ENCODE peak calls at places on chromosomes 3 and 15, in six cellular contexts. H is sigmoid colon, E is breast epithelium, W is HepG2, L is prostate gland, D is Panc1. Z is an unnamed sample. For H3K4me1, the result is how much of the 10 kb centered on the place peaks cover.

GRCh38 chr3:9020396-9020795 is 57.1 kb upstream of the RAD18 start:
- DNase-seq in H (no peak), E (no peak), D (no peak), W (no peak), L (no peak), Z (no peak)

GRCh38 chr3:172918568-172919296 is 168.2 kb downstream of the ECT2 start:
- DNase-seq in L (no peak), D (no peak), W (no peak), H (no peak), E (no peak), Z (no peak)

GRCh38 chr15:51758645-51759044 is 7.2 kb downstream of the TMOD2 start:
- DNase-seq in D (no peak), W (no peak), H (peak), E (no peak), L (no peak), Z (no peak)

GRCh38 chr15:78422571-78423340 is 15.3 kb upstream of the IREB2 start:
- DNase-seq in H (peak), W (peak), L (peak), E (peak), D (peak), Z (no peak)

GRCh38 chr15:39642011-39642640 is 61.2 kb downstream of the THBS1 start:
- DNase-seq in H (no peak), L (no peak), D (no peak), W (no peak), E (no peak), Z (no peak)

GRCh38 chr3:51500632-51501131 is 867 bp upstream of the DCAF1 start:
- DNase-seq in H (peak), D (no peak), L (peak), W (no peak), E (no peak), Z (no peak)

GRCh38 chr15:70049701-70050445 is 47.8 kb downstream of the TLE3 start:
- DNase-seq in E (peak), L (no peak), D (no peak), W (no peak), H (peak), Z (no peak)

GRCh38 chr3:152385761-152386160 is 117.0 kb downstream of the MBNL1 start:
- DNase-seq in L (peak), D (no peak), H (no peak), W (peak), E (no peak), Z (no peak)

GRCh38 chr15:38665586-38665985 is 101.0 kb upstream of the RASGRP1 start:
- DNase-seq in E (no peak), L (no peak), D (no peak), W (no peak), H (no peak), Z (no peak)

GRCh38 chr15:101348015-101348414 is 53.0 kb upstream of the SNRPA1 start:
- DNase-seq in D (no peak), H (no peak), L (no peak), E (no peak), W (no peak), Z (no peak)

GRCh38 chr15:34436956-34437442 is 609 bp downstream of the GOLGA8A start:
- DNase-seq in H (no peak), E (no peak), W (peak), L (no peak), D (no peak), Z (no peak)

GRCh38 chr15:24752354-24752753 is 76.8 kb downstream of the NPAP1 start:
- DNase-seq in W (no peak), D (no peak), L (no peak), E (no peak), H (no peak), Z (no peak)

GRCh38 chr3:94076055-94076454 is 13.2 kb downstream of the NSUN3 start:
- DNase-seq in D (no peak), L (no peak), H (no peak), W (no peak), E (no peak), Z (no peak)

GRCh38 chr3:153173758-153174516 is 11.9 kb downstream of the RAP2B start:
- DNase-seq in E (no peak), L (no peak), H (no peak), W (peak), D (no peak), Z (no peak)

GRCh38 chr3:127390365-127391025 is 102.6 kb upstream of the PRR20G start:
- DNase-seq in E (no peak), H (no peak), W (no peak), D (no peak), L (no peak), Z (no peak)

GRCh38 chr15:77851696-77852095 is 219.0 kb upstream of the LINGO1 start:
- DNase-seq in W (peak), H (peak), D (no peak), E (no peak), L (no peak), Z (no peak)

GRCh38 chr3:46127503-46127902 is 80.6 kb downstream of the CCR1 start:
- DNase-seq in W (peak), D (no peak), E (no peak), H (no peak), L (no peak), Z (no peak)

GRCh38 chr3:25856902-25857518 is 67.1 kb downstream of the OXSM start:
- DNase-seq in E (no peak), W (peak), D (no peak), H (no peak), L (no peak), Z (no peak)

GRCh38 chr15:60479711-60480110 is 769 bp upstream of the ICE2 start:
- DNase-seq in W (no peak), D (no peak), E (no peak), H (no peak), L (no peak), Z (no peak)

GRCh38 chr3:18223591-18224338 is 201.4 kb downstream of the SATB1 start:
- DNase-seq in W (no peak), D (no peak), E (no peak), L (no peak), H (no peak), Z (no peak)

GRCh38 chr15:101444015-101444414 is 45.5 kb downstream of the PCSK6 start:
- DNase-seq in H (peak), D (no peak), W (no peak), E (no peak), L (no peak), Z (no peak)

GRCh38 chr15:72534522-72534921 is 60.4 kb downstream of the ARIH1 start:
- DNase-seq in E (no peak), H (no peak), L (no peak), D (no peak), W (no peak), Z (no peak)

GRCh38 chr15:25362545-25362944 is 76.3 kb downstream of the UBE3A start:
- DNase-seq in D (no peak), E (no peak), H (no peak), L (no peak), W (no peak), Z (no peak)

DNA sequence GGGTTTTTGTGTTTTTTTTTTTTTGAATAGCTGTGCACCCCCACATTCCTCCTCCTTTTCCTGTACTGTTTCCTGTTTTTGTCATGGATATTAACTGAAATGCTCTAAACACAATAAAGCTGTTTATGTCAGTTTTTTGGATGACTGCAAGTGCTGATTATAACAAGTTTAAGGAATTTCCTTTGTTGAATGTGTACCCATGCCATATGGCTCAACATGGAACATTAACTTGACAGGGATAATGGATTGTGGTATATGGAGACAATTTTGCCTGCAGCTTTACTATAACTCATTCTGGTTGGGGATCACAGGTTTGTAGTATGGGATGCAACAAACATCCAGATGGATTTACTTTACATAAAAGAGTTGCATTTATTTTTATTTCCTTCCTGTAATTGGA is 216.4 kb downstream of the TCF12 start:
- DNase-seq in H (no peak), L (no peak), E (no peak), D (no peak), W (no peak), Z (no peak)
- TF ChIP-seq POLR2AphosphoS5 in H (no peak), L (no peak), E (no peak), D (no peak), W (no peak), Z (no peak)

DNA sequence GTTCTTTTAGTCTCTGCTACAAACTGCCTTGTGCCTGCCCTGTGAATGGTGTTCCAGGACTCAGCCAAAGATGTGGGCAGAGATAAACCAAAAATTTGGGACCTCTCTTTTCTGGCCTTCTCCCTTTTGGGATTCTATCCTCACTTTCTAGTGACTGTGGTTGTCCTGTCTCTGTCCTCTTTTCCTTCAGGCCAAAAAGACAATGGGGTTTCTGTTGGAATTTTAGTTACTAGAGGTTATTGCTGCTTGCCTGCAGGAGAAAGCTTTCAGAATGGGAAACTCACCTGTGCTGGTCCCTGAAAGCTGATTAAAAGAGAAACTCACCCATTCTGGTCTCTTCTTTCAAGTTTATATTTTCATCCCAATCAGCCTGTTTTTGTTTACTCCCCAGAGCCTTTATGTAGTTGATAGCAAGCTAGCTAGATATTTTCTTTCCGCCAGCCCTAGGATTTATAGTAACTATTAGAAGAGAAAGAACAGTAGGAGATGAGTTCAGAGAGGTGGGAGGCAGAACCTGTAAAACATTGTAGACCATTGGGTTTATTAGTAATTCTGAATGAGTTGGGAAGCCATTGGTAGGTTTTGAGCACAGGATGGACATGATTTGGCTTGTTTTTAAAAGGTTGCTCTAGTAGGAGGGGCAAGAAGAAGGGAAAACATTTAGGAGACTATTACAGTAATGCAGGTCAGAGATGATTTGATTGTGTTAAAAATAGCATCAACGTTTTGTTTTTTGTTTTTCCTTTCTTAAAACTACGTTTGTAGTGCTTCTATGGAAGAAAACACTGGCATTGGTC is 138.9 kb downstream of the TCF12 start:
- DNase-seq in D (no peak), L (no peak), H (no peak), W (no peak), E (no peak), Z (no peak)
- H3K4me3 ChIP-seq in D (no peak), L (no peak), H (no peak), W (no peak), E (no peak), Z (no peak)

DNA sequence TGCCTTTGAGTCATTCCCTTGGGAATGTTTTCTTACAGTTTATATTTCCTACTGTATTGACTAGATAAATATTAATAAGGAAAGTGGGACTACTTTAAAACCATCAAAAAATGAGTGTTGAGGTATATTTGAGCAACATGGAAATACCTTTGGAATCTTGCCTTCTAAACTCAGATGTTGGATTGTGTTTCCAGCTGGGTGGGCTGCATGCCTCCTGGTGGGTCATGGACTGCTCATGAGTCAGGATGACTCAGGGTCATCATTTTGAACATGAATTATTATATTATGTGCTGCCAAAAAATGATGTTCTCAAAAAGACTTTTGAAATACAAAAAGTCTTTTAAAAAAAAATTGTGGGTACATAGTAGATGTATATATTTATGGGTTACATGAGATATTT is 41.1 kb upstream of the APH1B start:
- DNase-seq in H (no peak), E (no peak), W (no peak), L (no peak), D (no peak), Z (no peak)
- H3K4me1 ChIP-seq in H (under half), E (under half), W (under half), L (under half), D (under half), Z (half or more)

GRCh38 chr3:71064976-71065763 is 518.4 kb downstream of the FOXP1 start:
- DNase-seq in D (no peak), W (peak), E (peak), H (peak), L (peak), Z (no peak)
- TF ChIP-seq POLR2AphosphoS5 in D (no peak), W (no peak), E (no peak), H (peak), L (no peak), Z (no peak)

DNA sequence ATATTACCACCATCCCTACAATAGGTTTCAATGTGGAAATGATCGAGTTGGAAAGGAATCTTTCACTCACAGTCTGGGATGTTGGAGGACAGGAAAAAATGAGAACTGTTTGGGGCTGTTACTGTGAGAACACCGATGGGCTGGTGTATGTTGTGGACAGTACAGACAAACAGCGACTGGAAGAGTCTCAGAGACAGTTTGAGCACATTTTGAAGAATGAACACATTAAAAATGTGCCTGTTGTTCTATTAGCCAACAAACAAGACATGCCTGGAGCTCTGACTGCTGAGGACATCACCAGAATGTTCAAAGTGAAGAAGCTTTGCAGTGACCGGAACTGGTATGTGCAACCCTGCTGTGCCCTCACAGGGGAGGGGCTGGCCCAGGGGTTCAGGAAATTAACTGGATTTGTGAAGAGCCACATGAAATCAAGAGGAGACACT is 520 bp downstream of the ARL14 start:
- DNase-seq in E (no peak), H (no peak), L (no peak), D (peak), W (no peak), Z (no peak)
- H3K4me3 ChIP-seq in E (no peak), H (no peak), L (no peak), D (peak), W (no peak), Z (no peak)

GRCh38 chr3:108124337-108125150 is 33.7 kb upstream of the CD47 start:
- DNase-seq in L (no peak), D (no peak), H (no peak), E (no peak), W (no peak), Z (no peak)
- H3K4me1 ChIP-seq in L (under half), D (under half), H (under half), E (under half), W (under half), Z (under half)

GRCh38 chr3:32551496-32551895 is 19.2 kb downstream of the DYNC1LI1 start:
- DNase-seq in W (no peak), H (no peak), L (no peak), D (no peak), E (no peak), Z (no peak)
- TF ChIP-seq POLR2AphosphoS5 in W (no peak), H (no peak), L (no peak), D (no peak), E (no peak), Z (no peak)

GRCh38 chr3:15347104-15347736 is 14.8 kb upstream of the SH3BP5 start:
- DNase-seq in D (no peak), L (no peak), E (no peak), H (no peak), W (no peak), Z (no peak)
- H3K4me3 ChIP-seq in D (no peak), L (no peak), E (no peak), H (no peak), W (no peak), Z (no peak)

GRCh38 chr3:52897130-52898109 is at the start of gene STIMATE:
- DNase-seq in H (peak), L (peak), D (no peak), E (peak), W (peak), Z (no peak)
- H3K4me1 ChIP-seq in H (under half), L (under half), D (under half), E (under half), W (half or more), Z (half or more)

DNA sequence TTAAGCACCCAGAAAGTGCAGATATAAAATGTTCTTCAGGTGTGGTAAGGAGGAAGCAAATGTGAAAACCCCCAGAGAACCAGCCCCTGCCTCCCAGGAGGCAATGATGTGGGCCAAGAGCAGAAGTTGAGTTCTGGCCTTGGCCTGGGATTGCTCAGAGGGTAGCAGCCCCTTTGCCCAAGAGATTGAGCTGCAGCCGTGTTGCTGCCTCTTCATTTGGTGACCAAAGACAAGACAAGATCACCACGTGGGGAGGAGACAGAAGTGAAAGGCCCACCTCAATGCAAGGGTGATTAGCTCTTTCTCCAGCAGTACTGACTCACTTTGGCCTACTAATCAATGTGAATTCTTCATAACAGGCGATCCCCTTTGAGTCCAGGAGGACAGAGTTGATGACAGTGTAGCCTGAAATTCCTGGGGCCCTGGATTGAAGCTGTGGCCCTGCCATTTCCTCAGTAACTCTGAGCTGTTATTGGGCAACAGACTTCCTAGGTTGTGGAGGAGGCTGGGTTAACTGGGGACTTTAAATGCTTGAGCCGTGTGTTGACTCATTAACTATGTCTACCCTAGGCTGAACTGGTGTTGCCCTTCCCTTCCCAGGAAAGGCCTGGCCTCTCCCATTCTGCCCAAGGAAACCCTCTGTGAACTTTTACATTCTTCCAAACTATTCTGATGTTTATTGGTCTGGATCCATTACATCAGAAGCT is 86.5 kb downstream of the ST6GAL1 start:
- DNase-seq in L (no peak), D (no peak), E (no peak), H (no peak), W (peak), Z (no peak)
- TF ChIP-seq POLR2AphosphoS5 in L (no peak), D (no peak), E (no peak), H (no peak), W (no peak), Z (no peak)

Z was measured in vagina.